ENCODE peak calls at places on chromosomes 13 and 19, in four cellular contexts. H is thoracic aorta, T is tibial artery, G is astrocyte of the spinal cord. W is an unnamed sample.

GRCh38 chr13:29754486-29754806 is 96.0 kb downstream of the UBL3 start:
- DNase-seq in G (peak), T (no peak), H (no peak), W (no peak)

GRCh38 chr13:112152846-112153245 is 85.9 kb downstream of the SOX1 start:
- DNase-seq in G (no peak), T (no peak), H (no peak), W (no peak)

GRCh38 chr13:26476111-26476743 is 81.3 kb upstream of the WASF3 start:
- DNase-seq in G (peak), H (no peak), T (no peak), W (no peak)

GRCh38 chr13:112558696-112559418 is 29.1 kb downstream of the TUBGCP3 start:
- DNase-seq in G (no peak), H (no peak), T (no peak), W (no peak)

GRCh38 chr13:21371011-21371410 is 88.1 kb downstream of the ZDHHC20 start:
- DNase-seq in T (no peak), G (peak), H (no peak), W (no peak)

GRCh38 chr19:16285769-16286564 is 38.7 kb upstream of the KLF2 start:
- DNase-seq in T (peak), H (peak), G (peak), W (no peak)

GRCh38 chr13:20664304-20664703 is 39.2 kb upstream of the IL17D start:
- DNase-seq in H (no peak), T (no peak), G (no peak), W (no peak)

GRCh38 chr13:85241045-85241444 is 558.2 kb downstream of the SLITRK6 start:
- DNase-seq in G (peak), H (no peak), T (no peak), W (no peak)

GRCh38 chr19:15330801-15331418 is 1.4 kb downstream of the BRD4 start:
- DNase-seq in H (no peak), G (peak), T (no peak), W (no peak)

GRCh38 chr13:73059460-73060250 is 850 bp downstream of the KLF5 start:
- DNase-seq in T (peak), G (peak), H (no peak), W (no peak)

GRCh38 chr13:95714142-95714832 is 37.3 kb downstream of the DNAJC3 start:
- DNase-seq in G (peak), H (no peak), T (no peak), W (no peak)

GRCh38 chr19:31054430-31054829 is 294.8 kb downstream of the TSHZ3 start:
- DNase-seq in T (no peak), G (peak), H (no peak), W (no peak)

GRCh38 chr13:27712421-27712820 is 79.9 kb upstream of the GSX1 start:
- DNase-seq in G (no peak), T (no peak), H (no peak), W (no peak)

GRCh38 chr13:101417043-101417406 is 717 bp upstream of the NALCN start:
- DNase-seq in H (no peak), G (peak), T (no peak), W (no peak)

GRCh38 chr13:32021785-32022184 is 9.8 kb upstream of the FRY start:
- DNase-seq in G (no peak), T (no peak), H (no peak), W (no peak)

GRCh38 chr13:32023698-32024097 is 7.9 kb upstream of the FRY start:
- DNase-seq in G (no peak), T (no peak), H (no peak), W (no peak)

GRCh38 chr13:32024750-32025149 is 6.8 kb upstream of the FRY start:
- DNase-seq in H (no peak), T (no peak), G (no peak), W (no peak)

GRCh38 chr13:32023096-32023495 is 8.5 kb upstream of the FRY start:
- DNase-seq in T (no peak), H (no peak), G (no peak), W (no peak)

DNA sequence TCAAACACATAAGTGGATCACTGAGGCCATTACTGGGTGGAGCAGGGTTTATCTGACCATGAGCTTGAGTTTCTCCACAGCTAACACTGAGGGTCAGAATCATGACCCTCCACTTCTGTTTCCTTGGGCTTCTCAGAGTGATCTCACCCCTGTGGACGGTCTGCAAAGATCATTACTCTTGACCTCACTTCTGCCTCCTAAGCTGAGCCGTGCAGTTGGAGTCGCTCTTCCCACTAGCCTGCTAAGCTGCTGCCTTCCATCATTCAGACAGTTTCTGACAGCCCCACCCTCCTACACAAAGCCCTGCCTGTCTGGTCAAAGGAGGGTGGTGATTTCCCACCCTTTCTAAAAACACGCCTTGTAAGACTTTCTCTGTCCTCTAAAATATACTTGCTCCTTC is 9.3 kb upstream of the FRY start:
- DNase-seq in G (no peak), H (no peak), T (no peak), W (no peak)
- TF ChIP-seq CTCF in G (no peak), H (no peak), T (no peak), W (no peak)

GRCh38 chr19:38402623-38402966 is 298 bp upstream of the FAM98C start:
- DNase-seq in T (no peak), H (no peak), G (no peak), W (no peak)
- TF ChIP-seq CTCF in T (no peak), H (no peak), G (no peak), W (no peak)

GRCh38 chr19:17303167-17303939 is at the start of gene ABHD8:
- DNase-seq in T (peak), G (peak), H (peak), W (peak)
- TF ChIP-seq CTCF in T (peak), G (peak), H (peak), W (no peak)

DNA sequence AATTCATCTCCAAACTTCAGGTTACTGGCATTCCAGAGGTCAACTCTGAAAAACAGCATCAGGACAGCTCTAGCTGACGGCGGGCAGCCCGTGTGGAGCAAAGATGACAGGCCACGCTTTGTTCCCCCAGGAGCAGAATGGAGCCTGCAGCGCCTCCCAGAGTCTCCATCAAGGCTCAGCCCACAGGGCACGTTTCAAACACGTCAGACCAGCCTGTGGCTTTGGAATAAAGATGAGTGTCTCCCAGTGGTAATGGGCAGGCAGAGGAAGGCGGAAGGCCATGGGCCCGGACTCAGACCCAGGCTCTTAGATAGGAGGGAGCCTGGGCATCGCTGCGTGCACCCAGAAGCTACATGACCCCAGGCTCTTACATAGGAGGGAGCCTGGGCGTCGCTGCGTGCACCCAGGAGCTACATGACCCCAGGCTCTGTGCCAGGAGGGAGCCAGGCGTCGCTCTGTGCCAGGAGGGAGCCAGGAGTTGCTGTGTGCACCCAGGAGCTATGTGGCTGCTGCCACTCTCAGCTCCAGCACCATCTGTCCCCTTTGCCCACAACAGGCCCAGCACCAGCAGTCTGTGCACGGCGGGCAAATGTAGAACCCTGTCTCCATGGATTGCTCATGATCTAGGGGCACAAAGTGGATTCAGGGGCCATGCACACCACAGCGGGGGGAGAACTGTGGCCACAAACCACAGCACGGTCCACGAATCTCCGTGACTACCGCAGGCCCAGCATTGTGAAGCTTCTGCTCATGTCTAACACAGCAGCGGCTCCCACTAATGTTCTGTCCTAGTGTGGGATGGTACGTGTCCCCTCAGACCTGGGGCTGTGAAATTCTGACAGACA is 47.8 kb upstream of the C13orf46 start:
- DNase-seq in G (no peak), T (peak), H (no peak), W (no peak)
- TF ChIP-seq CTCF in G (no peak), T (no peak), H (no peak), W (no peak)

DNA sequence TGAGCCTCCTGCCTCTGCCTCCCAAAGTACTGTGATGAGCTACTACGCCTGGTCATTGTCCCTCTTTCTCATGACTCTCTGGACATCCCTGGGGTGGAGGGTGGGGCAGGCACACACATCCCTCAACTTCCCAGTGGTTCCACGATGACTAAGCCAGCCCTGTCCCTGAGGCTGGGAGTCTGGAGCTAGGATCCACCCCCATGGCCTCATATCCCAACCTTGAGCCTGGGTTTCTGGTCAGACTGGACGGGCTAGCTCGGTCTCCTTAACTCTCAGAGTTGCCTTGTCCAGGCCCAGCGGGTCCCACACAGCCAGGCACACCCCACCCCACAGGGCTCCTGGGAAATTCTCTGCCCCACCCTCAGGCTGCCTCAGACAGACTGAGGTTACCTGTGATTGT is 19.6 kb downstream of the IER2 start:
- DNase-seq in G (peak), H (no peak), T (no peak), W (no peak)
- TF ChIP-seq CTCF in G (no peak), H (no peak), T (no peak), W (no peak)

GRCh38 chr13:98105929-98106336 is 37.0 kb upstream of the FARP1 start:
- DNase-seq in G (peak), H (no peak), T (no peak), W (no peak)
- TF ChIP-seq CTCF in G (no peak), H (no peak), T (no peak), W (no peak)

W was measured in omental fat pad.